ENCODE peak calls at places on chromosomes 11 and 22, in seven cellular contexts. One of them, this sample, is unnamed.

GRCh38 chr11:94664336-94664735 is 97.2 kb downstream of the PIWIL4 start:
- DNase-seq in lung: no peak
- DNase-seq in RWPE1: no peak
- DNase-seq in heart right ventricle: no peak
- DNase-seq in right atrium auricular region: no peak
- DNase-seq in kidney: no peak
- DNase-seq in H1: no peak
- DNase-seq in this sample: no peak

GRCh38 chr11:69382131-69383128 is 88.5 kb downstream of the MYEOV start:
- DNase-seq in lung: no peak
- DNase-seq in RWPE1: no peak
- DNase-seq in heart right ventricle: peak
- DNase-seq in right atrium auricular region: peak
- DNase-seq in kidney: peak
- DNase-seq in H1: peak
- DNase-seq in this sample: no peak

GRCh38 chr11:109864161-109864661 is 229.0 kb upstream of the ZC3H12C start:
- DNase-seq in lung: no peak
- DNase-seq in RWPE1: no peak
- DNase-seq in heart right ventricle: no peak
- DNase-seq in right atrium auricular region: no peak
- DNase-seq in kidney: no peak
- DNase-seq in H1: no peak
- DNase-seq in this sample: no peak

GRCh38 chr22:30596886-30597285 is 5.2 kb upstream of the PES1 start:
- DNase-seq in lung: no peak
- DNase-seq in RWPE1: no peak
- DNase-seq in heart right ventricle: no peak
- DNase-seq in right atrium auricular region: no peak
- DNase-seq in kidney: no peak
- DNase-seq in H1: peak
- DNase-seq in this sample: no peak

GRCh38 chr11:10674440-10674855 is 19.1 kb downstream of the IRAG1 start:
- DNase-seq in lung: no peak
- DNase-seq in RWPE1: no peak
- DNase-seq in heart right ventricle: no peak
- DNase-seq in right atrium auricular region: peak
- DNase-seq in kidney: peak
- DNase-seq in H1: no peak
- DNase-seq in this sample: no peak

GRCh38 chr11:122103366-122103765 is 12.6 kb downstream of the BLID start:
- DNase-seq in lung: no peak
- DNase-seq in RWPE1: peak
- DNase-seq in heart right ventricle: no peak
- DNase-seq in right atrium auricular region: no peak
- DNase-seq in kidney: no peak
- DNase-seq in H1: no peak
- DNase-seq in this sample: no peak

GRCh38 chr11:932435-932834 is 6.8 kb downstream of the AP2A2 start:
- DNase-seq in lung: no peak
- DNase-seq in RWPE1: no peak
- DNase-seq in heart right ventricle: no peak
- DNase-seq in right atrium auricular region: no peak
- DNase-seq in kidney: no peak
- DNase-seq in H1: no peak
- DNase-seq in this sample: no peak

GRCh38 chr11:117851091-117851490 is 25.4 kb downstream of the FXYD6 start:
- DNase-seq in lung: no peak
- DNase-seq in RWPE1: no peak
- DNase-seq in heart right ventricle: no peak
- DNase-seq in right atrium auricular region: peak
- DNase-seq in kidney: peak
- DNase-seq in H1: no peak
- DNase-seq in this sample: no peak

GRCh38 chr11:32435947-32436750 is 810 bp upstream of the WT1 start:
- DNase-seq in lung: no peak
- DNase-seq in RWPE1: no peak
- DNase-seq in heart right ventricle: peak
- DNase-seq in right atrium auricular region: no peak
- DNase-seq in kidney: no peak
- DNase-seq in H1: peak
- DNase-seq in this sample: no peak

GRCh38 chr11:1942541-1943260 is 4.4 kb upstream of the MRPL23 start:
- DNase-seq in lung: peak
- DNase-seq in RWPE1: no peak
- DNase-seq in heart right ventricle: no peak
- DNase-seq in right atrium auricular region: no peak
- DNase-seq in kidney: peak
- DNase-seq in H1: no peak
- DNase-seq in this sample: no peak

DNA sequence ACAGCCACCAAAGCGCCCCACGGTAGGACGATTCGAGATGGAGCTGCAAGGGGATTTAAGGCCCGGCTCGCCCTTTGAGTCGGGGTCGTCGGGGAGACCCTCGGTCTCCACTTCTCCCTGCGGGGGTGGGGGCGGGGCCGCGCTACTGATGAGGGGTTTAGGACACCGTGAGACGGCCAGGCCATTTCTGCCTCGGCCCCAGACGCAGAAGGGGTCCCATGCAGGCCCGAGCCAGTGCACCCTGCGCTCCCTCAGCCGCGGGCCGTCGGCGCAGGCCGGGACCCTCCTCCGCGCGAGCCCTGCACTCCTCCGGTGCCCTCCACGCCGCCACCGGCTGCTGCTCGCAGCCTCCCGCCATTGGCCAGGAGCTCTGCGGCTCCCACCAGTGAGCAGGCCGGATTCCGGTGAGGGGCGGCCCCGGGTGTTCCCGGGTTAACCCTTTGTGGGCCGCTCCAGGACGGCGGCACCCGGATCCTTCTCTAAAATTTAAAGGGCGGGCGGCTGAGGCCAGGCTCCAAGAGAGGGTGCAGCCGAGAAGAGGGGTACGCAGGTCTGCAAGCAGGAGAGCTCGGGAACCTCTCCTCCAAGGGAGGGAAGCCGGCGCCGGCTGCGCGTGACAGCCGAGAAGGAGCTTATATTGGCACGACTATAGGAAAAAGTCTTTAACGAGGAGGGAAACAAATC is 18.0 kb downstream of the CREB3L1 start:
- DNase-seq in lung: peak
- DNase-seq in RWPE1: peak
- DNase-seq in heart right ventricle: peak
- DNase-seq in right atrium auricular region: no peak
- DNase-seq in kidney: peak
- DNase-seq in H1: peak
- DNase-seq in this sample: peak
- H3K27ac ChIP-seq in lung: no peak
- H3K27ac ChIP-seq in RWPE1: peak
- H3K27ac ChIP-seq in heart right ventricle: peak
- H3K27ac ChIP-seq in right atrium auricular region: peak
- H3K27ac ChIP-seq in kidney: no peak
- H3K27ac ChIP-seq in H1: peak
- H3K27ac ChIP-seq in this sample: no peak

GRCh38 chr22:17102297-17102667 is 17.5 kb downstream of the IL17RA start:
- DNase-seq in lung: no peak
- DNase-seq in RWPE1: no peak
- DNase-seq in heart right ventricle: no peak
- DNase-seq in right atrium auricular region: no peak
- DNase-seq in kidney: no peak
- DNase-seq in H1: no peak
- DNase-seq in this sample: no peak
- H3K27ac ChIP-seq in lung: no peak
- H3K27ac ChIP-seq in RWPE1: no peak
- H3K27ac ChIP-seq in heart right ventricle: no peak
- H3K27ac ChIP-seq in right atrium auricular region: no peak
- H3K27ac ChIP-seq in kidney: no peak
- H3K27ac ChIP-seq in H1: no peak
- H3K27ac ChIP-seq in this sample: no peak

DNA sequence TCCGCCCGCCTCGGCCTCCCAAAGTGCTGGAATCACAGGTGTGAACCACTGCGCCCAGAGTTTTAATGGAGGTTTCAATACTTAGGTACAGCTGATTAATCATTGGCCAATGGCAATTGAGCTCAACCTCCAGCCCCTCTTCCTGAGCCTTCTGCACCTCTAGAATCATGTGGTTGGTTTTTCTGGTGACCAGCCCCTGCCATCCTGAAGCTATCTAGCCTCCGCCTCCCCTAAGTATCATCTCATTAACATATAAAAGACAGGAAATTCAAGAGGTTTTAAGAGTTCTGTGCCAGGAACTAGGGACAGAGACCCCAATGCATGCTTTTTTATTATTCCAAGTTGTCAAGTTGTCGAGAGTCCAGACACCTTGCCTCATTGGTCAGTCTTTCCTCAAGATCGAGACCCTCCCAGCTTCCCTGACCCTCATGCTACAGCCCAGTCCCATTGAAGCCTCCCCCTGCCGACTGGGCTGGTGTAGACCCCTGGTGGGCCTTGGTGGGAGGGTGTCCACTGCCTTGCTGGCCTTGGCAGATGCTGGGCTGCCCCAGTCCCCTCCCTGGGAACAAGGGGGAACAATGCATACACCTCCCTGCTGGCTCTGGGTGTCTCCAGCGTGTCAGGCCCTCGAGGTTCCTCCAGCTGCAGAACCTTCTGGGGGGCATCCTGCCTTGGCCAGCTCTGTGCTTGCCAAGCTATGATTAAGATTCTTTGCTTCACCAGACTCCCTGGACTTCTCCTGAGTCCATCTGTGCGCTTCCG is 148.0 kb downstream of the CTTN start:
- DNase-seq in lung: no peak
- DNase-seq in RWPE1: no peak
- DNase-seq in heart right ventricle: no peak
- DNase-seq in right atrium auricular region: no peak
- DNase-seq in kidney: peak
- DNase-seq in H1: no peak
- DNase-seq in this sample: no peak
- H3K27ac ChIP-seq in lung: no peak
- H3K27ac ChIP-seq in RWPE1: no peak
- H3K27ac ChIP-seq in heart right ventricle: no peak
- H3K27ac ChIP-seq in right atrium auricular region: no peak
- H3K27ac ChIP-seq in kidney: no peak
- H3K27ac ChIP-seq in H1: no peak
- H3K27ac ChIP-seq in this sample: no peak

GRCh38 chr11:75506827-75507226 is 18.9 kb downstream of the GDPD5 start:
- DNase-seq in lung: no peak
- DNase-seq in RWPE1: no peak
- DNase-seq in heart right ventricle: no peak
- DNase-seq in right atrium auricular region: no peak
- DNase-seq in kidney: no peak
- DNase-seq in H1: no peak
- DNase-seq in this sample: no peak
- H3K27ac ChIP-seq in lung: no peak
- H3K27ac ChIP-seq in RWPE1: no peak
- H3K27ac ChIP-seq in heart right ventricle: no peak
- H3K27ac ChIP-seq in right atrium auricular region: no peak
- H3K27ac ChIP-seq in kidney: no peak
- H3K27ac ChIP-seq in H1: no peak
- H3K27ac ChIP-seq in this sample: no peak

DNA sequence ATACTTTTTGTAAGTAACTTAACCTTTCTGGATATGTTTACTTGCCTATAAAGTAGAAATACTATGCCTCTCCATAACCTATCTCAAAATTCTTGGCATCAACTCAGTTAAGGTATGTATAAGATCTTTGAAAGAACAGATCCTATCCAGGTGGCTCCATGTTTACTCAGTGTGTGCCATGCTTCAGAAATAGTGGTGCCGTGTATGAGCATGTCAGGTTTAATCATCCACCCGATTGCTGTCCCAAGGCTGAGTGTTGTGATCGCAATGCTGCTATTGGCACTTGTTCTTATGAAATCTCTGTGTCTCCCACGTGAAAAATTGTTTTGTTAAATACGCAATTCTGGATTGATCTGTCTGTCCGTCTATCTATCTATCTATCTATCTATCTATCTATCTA is 85.9 kb upstream of the SNX19 start:
- DNase-seq in lung: no peak
- DNase-seq in RWPE1: peak
- DNase-seq in heart right ventricle: no peak
- DNase-seq in right atrium auricular region: no peak
- DNase-seq in kidney: no peak
- DNase-seq in H1: no peak
- DNase-seq in this sample: peak
- H3K27ac ChIP-seq in lung: no peak
- H3K27ac ChIP-seq in RWPE1: no peak
- H3K27ac ChIP-seq in heart right ventricle: no peak
- H3K27ac ChIP-seq in right atrium auricular region: no peak
- H3K27ac ChIP-seq in kidney: no peak
- H3K27ac ChIP-seq in H1: no peak
- H3K27ac ChIP-seq in this sample: no peak

GRCh38 chr11:11973866-11974265 is 34.6 kb downstream of the DKK3 start:
- DNase-seq in lung: no peak
- DNase-seq in RWPE1: no peak
- DNase-seq in heart right ventricle: no peak
- DNase-seq in right atrium auricular region: no peak
- DNase-seq in kidney: no peak
- DNase-seq in H1: peak
- DNase-seq in this sample: no peak

GRCh38 chr11:11972942-11973341 is 35.5 kb downstream of the DKK3 start:
- DNase-seq in lung: peak
- DNase-seq in RWPE1: no peak
- DNase-seq in heart right ventricle: peak
- DNase-seq in right atrium auricular region: peak
- DNase-seq in kidney: no peak
- DNase-seq in H1: no peak
- DNase-seq in this sample: no peak

GRCh38 chr11:11972148-11972547 is 36.3 kb downstream of the DKK3 start:
- DNase-seq in lung: peak
- DNase-seq in RWPE1: no peak
- DNase-seq in heart right ventricle: peak
- DNase-seq in right atrium auricular region: no peak
- DNase-seq in kidney: no peak
- DNase-seq in H1: peak
- DNase-seq in this sample: no peak

GRCh38 chr11:11975201-11976092 is 33.0 kb downstream of the DKK3 start:
- DNase-seq in lung: no peak
- DNase-seq in RWPE1: no peak
- DNase-seq in heart right ventricle: no peak
- DNase-seq in right atrium auricular region: peak
- DNase-seq in kidney: no peak
- DNase-seq in H1: peak
- DNase-seq in this sample: no peak

DNA sequence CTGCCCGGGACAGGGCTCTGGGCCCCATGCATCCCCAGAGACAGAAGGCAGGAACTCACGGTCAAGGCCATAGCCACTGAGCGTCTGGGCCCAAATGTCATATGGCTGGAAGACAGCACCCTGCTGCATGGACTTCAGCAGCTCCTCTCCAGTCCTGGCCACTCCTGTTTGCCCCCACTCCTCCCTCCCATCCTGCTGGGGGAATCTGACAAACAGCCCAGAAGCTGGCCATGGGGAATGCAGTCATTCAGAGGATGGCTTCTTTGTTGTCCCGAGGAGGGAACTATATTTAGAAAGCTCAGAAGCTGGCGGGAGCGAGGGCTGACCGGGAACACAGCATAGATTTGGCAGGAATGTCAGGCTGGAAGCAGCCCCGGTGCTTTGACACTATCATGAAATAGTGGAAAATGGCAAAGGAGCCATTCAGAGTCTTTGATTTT is 35.0 kb downstream of the DKK3 start:
- DNase-seq in lung: no peak
- DNase-seq in RWPE1: no peak
- DNase-seq in heart right ventricle: peak
- DNase-seq in right atrium auricular region: peak
- DNase-seq in kidney: peak
- DNase-seq in H1: peak
- DNase-seq in this sample: no peak
- H3K27ac ChIP-seq in lung: peak
- H3K27ac ChIP-seq in RWPE1: peak
- H3K27ac ChIP-seq in heart right ventricle: peak
- H3K27ac ChIP-seq in right atrium auricular region: peak
- H3K27ac ChIP-seq in kidney: peak
- H3K27ac ChIP-seq in H1: no peak
- H3K27ac ChIP-seq in this sample: no peak

GRCh38 chr11:45156201-45156600 is 9.8 kb downstream of the PRDM11 start:
- DNase-seq in lung: no peak
- DNase-seq in RWPE1: no peak
- DNase-seq in heart right ventricle: no peak
- DNase-seq in right atrium auricular region: no peak
- DNase-seq in kidney: no peak
- DNase-seq in H1: no peak
- DNase-seq in this sample: no peak
- H3K27ac ChIP-seq in lung: no peak
- H3K27ac ChIP-seq in RWPE1: peak
- H3K27ac ChIP-seq in heart right ventricle: no peak
- H3K27ac ChIP-seq in right atrium auricular region: no peak
- H3K27ac ChIP-seq in kidney: no peak
- H3K27ac ChIP-seq in H1: no peak
- H3K27ac ChIP-seq in this sample: no peak

This sample was measured in foreskin keratinocyte.